ENCODE peak calls at places on chromosome 5, in eight cellular contexts. One of them, this sample, is unnamed.

GRCh38 chr5:11355491-11355890 is 548.8 kb downstream of the CTNND2 start:
- DNase-seq in HFFc6: no peak
- DNase-seq in tibial nerve: no peak
- DNase-seq in WTC11: no peak
- DNase-seq in HTR-8/SVneo: no peak
- DNase-seq in GM23338: no peak
- DNase-seq in prostate gland: no peak
- DNase-seq in AG10803: no peak
- DNase-seq in this sample: no peak

GRCh38 chr5:75243100-75243499 is 6.4 kb upstream of the ANKRD31 start:
- DNase-seq in GM23338: no peak
- DNase-seq in WTC11: no peak
- DNase-seq in HFFc6: no peak
- DNase-seq in HTR-8/SVneo: no peak
- DNase-seq in tibial nerve: no peak
- DNase-seq in AG10803: no peak
- DNase-seq in prostate gland: no peak
- DNase-seq in this sample: no peak

GRCh38 chr5:80406980-80407734 is 707 bp upstream of the ZFYVE16 start:
- DNase-seq in HFFc6: peak; percentile 7
- DNase-seq in GM23338: no peak
- DNase-seq in tibial nerve: no peak
- DNase-seq in AG10803: peak; percentile 67
- DNase-seq in HTR-8/SVneo: no peak
- DNase-seq in WTC11: no peak
- DNase-seq in prostate gland: peak; percentile 4
- DNase-seq in this sample: peak; percentile 6

GRCh38 chr5:139788294-139788875 is 7.2 kb upstream of the PSD2 start:
- DNase-seq in HFFc6: no peak
- DNase-seq in tibial nerve: peak; percentile 16
- DNase-seq in GM23338: peak; percentile 62
- DNase-seq in HTR-8/SVneo: no peak
- DNase-seq in WTC11: peak; percentile 40
- DNase-seq in prostate gland: peak; percentile 13
- DNase-seq in AG10803: peak; percentile 20
- DNase-seq in this sample: no peak

GRCh38 chr5:6373081-6373846 is 5.1 kb downstream of the MED10 start:
- DNase-seq in AG10803: no peak
- DNase-seq in HFFc6: no peak
- DNase-seq in WTC11: no peak
- DNase-seq in tibial nerve: no peak
- DNase-seq in prostate gland: no peak
- DNase-seq in GM23338: no peak
- DNase-seq in HTR-8/SVneo: no peak
- DNase-seq in this sample: no peak

GRCh38 chr5:88878976-88879375 is 4.0 kb downstream of the MEF2C start:
- DNase-seq in GM23338: no peak
- DNase-seq in tibial nerve: no peak
- DNase-seq in HFFc6: peak; percentile 17
- DNase-seq in WTC11: no peak
- DNase-seq in HTR-8/SVneo: no peak
- DNase-seq in AG10803: peak; percentile 20
- DNase-seq in prostate gland: no peak
- DNase-seq in this sample: no peak

GRCh38 chr5:35153375-35153932 is 76.8 kb downstream of the PRLR start:
- DNase-seq in HTR-8/SVneo: no peak
- DNase-seq in GM23338: no peak
- DNase-seq in AG10803: no peak
- DNase-seq in HFFc6: no peak
- DNase-seq in tibial nerve: no peak
- DNase-seq in prostate gland: no peak
- DNase-seq in WTC11: no peak
- DNase-seq in this sample: no peak

GRCh38 chr5:58681943-58682342 is 99.1 kb downstream of the RAB3C start:
- DNase-seq in WTC11: no peak
- DNase-seq in AG10803: no peak
- DNase-seq in tibial nerve: no peak
- DNase-seq in HFFc6: no peak
- DNase-seq in HTR-8/SVneo: no peak
- DNase-seq in prostate gland: no peak
- DNase-seq in GM23338: no peak
- DNase-seq in this sample: no peak

GRCh38 chr5:73028991-73029540 is 73.2 kb downstream of the FCHO2 start:
- DNase-seq in HFFc6: peak; percentile 9
- DNase-seq in prostate gland: no peak
- DNase-seq in AG10803: peak; percentile 48
- DNase-seq in WTC11: no peak
- DNase-seq in tibial nerve: no peak
- DNase-seq in HTR-8/SVneo: no peak
- DNase-seq in GM23338: no peak
- DNase-seq in this sample: no peak

GRCh38 chr5:1466631-1467265 is 21.5 kb upstream of the SLC6A3 start:
- DNase-seq in AG10803: no peak
- DNase-seq in prostate gland: no peak
- DNase-seq in tibial nerve: no peak
- DNase-seq in HTR-8/SVneo: no peak
- DNase-seq in HFFc6: no peak
- DNase-seq in GM23338: no peak
- DNase-seq in WTC11: no peak
- DNase-seq in this sample: no peak

GRCh38 chr5:7608772-7609171 is 212.8 kb downstream of the ADCY2 start:
- DNase-seq in WTC11: no peak
- DNase-seq in HFFc6: no peak
- DNase-seq in HTR-8/SVneo: no peak
- DNase-seq in tibial nerve: no peak
- DNase-seq in prostate gland: no peak
- DNase-seq in GM23338: no peak
- DNase-seq in AG10803: no peak
- DNase-seq in this sample: no peak

GRCh38 chr5:90874066-90874465 is 315.5 kb downstream of the ADGRV1 start:
- DNase-seq in tibial nerve: no peak
- DNase-seq in HTR-8/SVneo: no peak
- DNase-seq in WTC11: no peak
- DNase-seq in HFFc6: no peak
- DNase-seq in prostate gland: no peak
- DNase-seq in GM23338: no peak
- DNase-seq in AG10803: no peak
- DNase-seq in this sample: no peak

GRCh38 chr5:96026334-96027065 is 64.8 kb upstream of the ELL2 start:
- DNase-seq in HFFc6: peak; percentile 72
- DNase-seq in HTR-8/SVneo: peak; percentile 37
- DNase-seq in GM23338: no peak
- DNase-seq in prostate gland: no peak
- DNase-seq in WTC11: no peak
- DNase-seq in AG10803: peak; percentile 96
- DNase-seq in tibial nerve: no peak
- DNase-seq in this sample: no peak

GRCh38 chr5:101024299-101024698 is 121.2 kb upstream of the ST8SIA4 start:
- DNase-seq in HTR-8/SVneo: no peak
- DNase-seq in WTC11: no peak
- DNase-seq in GM23338: no peak
- DNase-seq in prostate gland: no peak
- DNase-seq in tibial nerve: no peak
- DNase-seq in AG10803: no peak
- DNase-seq in HFFc6: no peak
- DNase-seq in this sample: no peak

GRCh38 chr5:149227168-149227826 is 44.4 kb upstream of the AFAP1L1 start:
- DNase-seq in prostate gland: no peak
- DNase-seq in tibial nerve: no peak
- DNase-seq in AG10803: peak; percentile 38
- DNase-seq in WTC11: no peak
- DNase-seq in HFFc6: peak; percentile 81
- DNase-seq in HTR-8/SVneo: peak; percentile 31
- DNase-seq in GM23338: no peak
- DNase-seq in this sample: no peak

GRCh38 chr5:122183098-122183794 is 53.9 kb downstream of the ZNF474 start:
- DNase-seq in HFFc6: peak; percentile 79
- DNase-seq in tibial nerve: peak; percentile 24
- DNase-seq in WTC11: no peak
- DNase-seq in GM23338: no peak
- DNase-seq in HTR-8/SVneo: no peak
- DNase-seq in prostate gland: peak; percentile 92
- DNase-seq in AG10803: peak; percentile 87
- DNase-seq in this sample: no peak